ENCODE peak calls at places on chromosome 10, in four cellular contexts. One of them, this sample, is unnamed.

GRCh38 chr10:116038259-116038658 is 234.7 kb downstream of the GFRA1 start:
- DNase-seq in K562: no peak
- DNase-seq in GM12878: no peak
- DNase-seq in HepG2: peak; percentile 37
- DNase-seq in this sample: no peak

GRCh38 chr10:97259119-97259518 is 33.3 kb downstream of the ARHGAP19 start:
- DNase-seq in K562: no peak
- DNase-seq in GM12878: no peak
- DNase-seq in HepG2: no peak
- DNase-seq in this sample: no peak

GRCh38 chr10:78063236-78063635 is 29.6 kb downstream of the RPS24 start:
- DNase-seq in K562: no peak
- DNase-seq in GM12878: no peak
- DNase-seq in HepG2: peak; percentile 24
- DNase-seq in this sample: no peak

GRCh38 chr10:71863203-71863602 is 12.2 kb upstream of the PSAP start:
- DNase-seq in HepG2: no peak
- DNase-seq in GM12878: no peak
- DNase-seq in K562: peak; percentile 56
- DNase-seq in this sample: no peak

GRCh38 chr10:72257051-72257892 is 16.5 kb upstream of the DDIT4 start:
- DNase-seq in HepG2: no peak
- DNase-seq in GM12878: peak; percentile 92
- DNase-seq in K562: peak; percentile 72
- DNase-seq in this sample: peak; percentile 43

GRCh38 chr10:32412499-32412853 is 33.5 kb upstream of the CCDC7 start:
- DNase-seq in K562: no peak
- DNase-seq in HepG2: no peak
- DNase-seq in GM12878: no peak
- DNase-seq in this sample: no peak

GRCh38 chr10:48902096-48902495 is 37.5 kb downstream of the LRRC18 start:
- DNase-seq in K562: no peak
- DNase-seq in HepG2: no peak
- DNase-seq in GM12878: no peak
- DNase-seq in this sample: no peak

GRCh38 chr10:19817251-19818046 is 1.2 kb downstream of the PLXDC2 start:
- DNase-seq in HepG2: no peak
- DNase-seq in K562: no peak
- DNase-seq in GM12878: no peak
- DNase-seq in this sample: no peak

GRCh38 chr10:86167762-86168128 is 198.8 kb downstream of the GRID1 start:
- DNase-seq in K562: no peak
- DNase-seq in HepG2: no peak
- DNase-seq in GM12878: no peak
- DNase-seq in this sample: no peak

GRCh38 chr10:35536789-35537188 is 68.4 kb upstream of the GJD4 start:
- DNase-seq in K562: no peak
- DNase-seq in HepG2: no peak
- DNase-seq in GM12878: no peak
- DNase-seq in this sample: no peak

GRCh38 chr10:103493911-103494877 is 689 bp downstream of the NEURL1 start:
- DNase-seq in HepG2: no peak
- DNase-seq in GM12878: no peak
- DNase-seq in K562: no peak
- DNase-seq in this sample: no peak

GRCh38 chr10:62501547-62501946 is 127.4 kb downstream of the ZNF365 start:
- DNase-seq in HepG2: no peak
- DNase-seq in GM12878: no peak
- DNase-seq in K562: no peak
- DNase-seq in this sample: no peak

GRCh38 chr10:118151461-118151860 is 104.7 kb upstream of the RAB11FIP2 start:
- DNase-seq in HepG2: no peak
- DNase-seq in GM12878: no peak
- DNase-seq in K562: no peak
- DNase-seq in this sample: no peak

GRCh38 chr10:3720228-3721019 is 64.6 kb downstream of the KLF6 start:
- DNase-seq in HepG2: peak; percentile 17
- DNase-seq in K562: no peak
- DNase-seq in GM12878: no peak
- DNase-seq in this sample: no peak

GRCh38 chr10:101405006-101405405 is 51.0 kb downstream of the BTRC start:
- DNase-seq in K562: no peak
- DNase-seq in HepG2: no peak
- DNase-seq in GM12878: no peak
- DNase-seq in this sample: no peak

GRCh38 chr10:65017523-65017922 is 1496.3 kb downstream of the REEP3 start:
- DNase-seq in K562: peak; percentile 28
- DNase-seq in GM12878: no peak
- DNase-seq in HepG2: no peak
- DNase-seq in this sample: no peak

GRCh38 chr10:118307768-118308347 is 34.3 kb downstream of the FAM204A start:
- DNase-seq in K562: no peak
- DNase-seq in GM12878: no peak
- DNase-seq in HepG2: no peak
- DNase-seq in this sample: no peak

GRCh38 chr10:8897769-8898168 is 843.3 kb downstream of the GATA3 start:
- DNase-seq in K562: no peak
- DNase-seq in HepG2: no peak
- DNase-seq in GM12878: no peak
- DNase-seq in this sample: no peak

GRCh38 chr10:118873080-118873737 is 118.4 kb upstream of the CACUL1 start:
- DNase-seq in K562: no peak
- DNase-seq in GM12878: no peak
- DNase-seq in HepG2: no peak
- DNase-seq in this sample: no peak

GRCh38 chr10:73262105-73262730 is 9.8 kb upstream of the MRPS16 start:
- DNase-seq in GM12878: no peak
- DNase-seq in HepG2: peak; percentile 52
- DNase-seq in K562: peak; percentile 70
- DNase-seq in this sample: peak; percentile 87

GRCh38 chr10:26725837-26726727 is 28.6 kb downstream of the PDSS1 start:
- DNase-seq in K562: peak; percentile 62
- DNase-seq in HepG2: peak; percentile 27
- DNase-seq in GM12878: no peak
- DNase-seq in this sample: peak; percentile 63

GRCh38 chr10:133258818-133259602 is 17.7 kb downstream of the ADAM8 start:
- DNase-seq in GM12878: no peak
- DNase-seq in K562: peak; percentile 31
- DNase-seq in HepG2: peak; percentile 30
- DNase-seq in this sample: peak; percentile 88

GRCh38 chr10:133474027-133474426 is 20.3 kb downstream of the SCART1 start:
- DNase-seq in GM12878: no peak
- DNase-seq in HepG2: no peak
- DNase-seq in K562: no peak
- DNase-seq in this sample: no peak

GRCh38 chr10:80454526-80455460 is 683 bp downstream of the TSPAN14 start:
- DNase-seq in HepG2: no peak
- DNase-seq in GM12878: no peak
- DNase-seq in K562: peak; percentile 63
- DNase-seq in this sample: no peak

GRCh38 chr10:48282829-48283228 is 8.3 kb upstream of the FRMPD2 start:
- DNase-seq in GM12878: peak; percentile 89
- DNase-seq in HepG2: no peak
- DNase-seq in K562: no peak
- DNase-seq in this sample: no peak

GRCh38 chr10:49539320-49539885 is 482 bp upstream of the ERCC6 start:
- DNase-seq in K562: peak; percentile 71
- DNase-seq in HepG2: peak; percentile 24
- DNase-seq in GM12878: no peak
- DNase-seq in this sample: peak; percentile 46

GRCh38 chr10:63628526-63629362 is 107.5 kb downstream of the REEP3 start:
- DNase-seq in HepG2: peak; percentile 23
- DNase-seq in K562: peak; percentile 80
- DNase-seq in GM12878: peak; percentile 72
- DNase-seq in this sample: no peak

GRCh38 chr10:86225098-86225782 is 141.4 kb downstream of the GRID1 start:
- DNase-seq in GM12878: no peak
- DNase-seq in HepG2: no peak
- DNase-seq in K562: peak; percentile 12
- DNase-seq in this sample: peak; percentile 45

GRCh38 chr10:42961156-42961589 is 115.7 kb upstream of the RET start:
- DNase-seq in HepG2: no peak
- DNase-seq in GM12878: no peak
- DNase-seq in K562: no peak
- DNase-seq in this sample: no peak

GRCh38 chr10:37856881-37857286 is 526 bp downstream of the ZNF248 start:
- DNase-seq in HepG2: no peak
- DNase-seq in GM12878: no peak
- DNase-seq in K562: peak; percentile 76
- DNase-seq in this sample: no peak

GRCh38 chr10:110802090-110802489 is 69.6 kb upstream of the PDCD4 start:
- DNase-seq in GM12878: no peak
- DNase-seq in K562: no peak
- DNase-seq in HepG2: no peak
- DNase-seq in this sample: no peak

GRCh38 chr10:109945473-109946177 is 22.3 kb upstream of the XPNPEP1 start:
- DNase-seq in HepG2: no peak
- DNase-seq in GM12878: no peak
- DNase-seq in K562: no peak
- DNase-seq in this sample: no peak

DNA sequence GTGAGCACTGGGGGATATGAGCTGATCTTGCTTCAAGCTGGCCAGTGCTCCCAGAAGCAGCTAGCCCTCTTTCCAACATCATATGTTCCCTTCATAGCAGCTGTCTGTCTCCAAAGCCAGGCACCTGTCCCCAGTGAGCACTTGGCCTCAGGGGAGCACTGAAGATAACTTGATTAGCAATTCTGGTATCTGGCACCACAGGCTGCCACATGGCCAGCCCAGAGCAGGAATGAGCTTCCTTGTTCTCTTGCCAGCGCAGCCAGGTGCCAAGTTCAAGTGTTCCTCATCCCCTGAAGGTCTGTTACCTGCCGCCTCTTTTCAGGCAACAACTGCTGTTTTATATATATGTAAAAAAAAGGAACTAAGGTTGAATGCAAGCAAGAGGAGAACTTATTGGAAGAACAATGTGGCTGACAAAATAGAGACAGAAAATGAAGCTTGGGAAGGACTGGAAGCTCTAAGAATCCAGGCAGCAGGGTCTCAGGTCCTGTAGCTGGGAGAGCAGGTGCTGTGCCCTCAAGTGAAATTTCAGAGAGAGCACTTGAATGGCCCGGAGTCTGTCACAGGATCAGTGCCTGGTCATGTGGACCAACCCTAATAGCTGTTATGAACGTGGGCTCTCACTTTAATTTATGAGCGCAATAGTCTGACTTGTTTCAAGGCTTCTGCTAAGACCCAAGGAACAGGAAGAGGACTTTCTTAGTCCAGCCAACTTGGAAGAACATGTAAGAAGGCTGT is 267.1 kb downstream of the GLRX3 start:
- DNase-seq in HepG2: no peak
- DNase-seq in K562: no peak
- DNase-seq in GM12878: no peak
- DNase-seq in this sample: no peak
- TF ChIP-seq POLR2AphosphoS2 in HepG2: no peak
- TF ChIP-seq POLR2AphosphoS2 in K562: no peak
- TF ChIP-seq POLR2AphosphoS2 in GM12878: no peak
- TF ChIP-seq POLR2AphosphoS2 in this sample: no peak

GRCh38 chr10:79340646-79341244 is 6.5 kb upstream of the PPIF start:
- DNase-seq in GM12878: no peak
- DNase-seq in K562: no peak
- DNase-seq in HepG2: no peak
- DNase-seq in this sample: no peak
- TF ChIP-seq POLR2AphosphoS2 in GM12878: no peak
- TF ChIP-seq POLR2AphosphoS2 in K562: no peak
- TF ChIP-seq POLR2AphosphoS2 in HepG2: no peak
- TF ChIP-seq POLR2AphosphoS2 in this sample: no peak

GRCh38 chr10:114604357-114605129 is 53.5 kb downstream of the ABLIM1 start:
- DNase-seq in K562: no peak
- DNase-seq in HepG2: no peak
- DNase-seq in GM12878: no peak
- DNase-seq in this sample: no peak
- TF ChIP-seq POLR2AphosphoS2 in K562: no peak
- TF ChIP-seq POLR2AphosphoS2 in HepG2: no peak
- TF ChIP-seq POLR2AphosphoS2 in GM12878: no peak
- TF ChIP-seq POLR2AphosphoS2 in this sample: no peak

GRCh38 chr10:125028291-125028867 is 86.5 kb downstream of the ZRANB1 start:
- DNase-seq in K562: no peak
- DNase-seq in HepG2: no peak
- DNase-seq in GM12878: no peak
- DNase-seq in this sample: no peak
- TF ChIP-seq POLR2AphosphoS2 in K562: no peak
- TF ChIP-seq POLR2AphosphoS2 in HepG2: no peak
- TF ChIP-seq POLR2AphosphoS2 in GM12878: no peak
- TF ChIP-seq POLR2AphosphoS2 in this sample: no peak

This sample was measured in A549.